ENCODE peak calls at places on chromosomes 16 and 17, in five cellular contexts. X is activated T-cell treated with anti-CD3 and anti-CD28 coated beads, Interleukin-2, amount 50 U/mL, for 48 hours; M is stimulated activated CD4-positive, alpha-beta T cell treated with anti-CD3 and anti-CD28 coated beads, Interleukin-4, amount 100 ng/mL, for 24 hours; G is HEK293T; J is GM04503. B is an unnamed sample.

GRCh38 chr17:34245496-34245895 is 9.6 kb upstream of the CCL2 start:
- DNase-seq in X (no peak), J (no peak), M (no peak), G (no peak), B (no peak)

GRCh38 chr16:24499193-24499814 is 40.1 kb upstream of the RBBP6 start:
- DNase-seq in G (peak), X (peak), M (no peak), J (no peak), B (peak)

GRCh38 chr17:27956601-27957445 is 63.7 kb upstream of the LYRM9 start:
- DNase-seq in M (no peak), G (no peak), J (peak), X (no peak), B (peak)

GRCh38 chr16:30609002-30609927 is 924 bp downstream of the ZNF689 start:
- DNase-seq in J (no peak), M (peak), G (peak), X (peak), B (peak)

GRCh38 chr16:14502932-14503741 is 126.9 kb downstream of the PARN start:
- DNase-seq in J (no peak), G (no peak), X (no peak), M (no peak), B (no peak)

GRCh38 chr17:28898261-28898955 is 875 bp upstream of the FLOT2 start:
- DNase-seq in G (no peak), M (no peak), J (no peak), X (no peak), B (no peak)

GRCh38 chr16:14097182-14097951 is 26.2 kb downstream of the MRTFB start:
- DNase-seq in J (no peak), G (no peak), M (no peak), X (no peak), B (peak)

GRCh38 chr17:29412780-29413565 is 22.8 kb downstream of the TAOK1 start:
- DNase-seq in M (no peak), G (no peak), X (no peak), J (peak), B (no peak)

GRCh38 chr16:53457670-53458069 is 23.4 kb downstream of the RBL2 start:
- DNase-seq in M (peak), G (no peak), J (no peak), X (peak), B (no peak)

GRCh38 chr17:76732734-76733617 is 4.2 kb downstream of the SRSF2 start:
- DNase-seq in J (no peak), M (no peak), G (no peak), X (no peak), B (no peak)

GRCh38 chr16:77385481-77385880 is 49.4 kb downstream of the ADAMTS18 start:
- DNase-seq in M (no peak), G (no peak), J (no peak), X (no peak), B (no peak)

GRCh38 chr17:17837966-17838962 is 1.5 kb upstream of the SREBF1 start:
- DNase-seq in M (no peak), G (no peak), J (no peak), X (no peak), B (peak)

GRCh38 chr16:86567701-86568571 is 1.3 kb downstream of the FOXC2 start:
- DNase-seq in J (no peak), X (no peak), M (no peak), G (no peak), B (no peak)

GRCh38 chr17:31838641-31839225 is 20.3 kb downstream of the COPRS start:
- DNase-seq in M (no peak), X (no peak), J (no peak), G (no peak), B (no peak)

GRCh38 chr17:310111-311010 is 42.2 kb downstream of the RPH3AL start:
- DNase-seq in M (no peak), G (no peak), J (no peak), X (no peak), B (peak)

GRCh38 chr17:2030779-2031163 is 818 bp downstream of the DPH1 start:
- DNase-seq in G (no peak), M (peak), X (no peak), J (peak), B (no peak)